ENCODE peak calls at places on chromosomes 12 and 14, in nine cellular contexts. N is CD8-positive, alpha-beta T cell; Q is thyroid gland; F is NCI-H1105; S is sciatic nerve; R is kidney glomerular epithelial cell; V is stromal cell of bone marrow; P is frontal cortex; U is caudate nucleus. I is an unnamed sample.

GRCh38 chr12:29155079-29155478 is 6.0 kb downstream of the FAR2 start:
- DNase-seq in N (no peak), Q (no peak), F (no peak), S (no peak), R (no peak), V (no peak), P (no peak), U (no peak), I (no peak)

GRCh38 chr14:75454963-75455546 is 27.2 kb downstream of the JDP2 start:
- DNase-seq in N (no peak), Q (peak), F (no peak), S (peak), R (peak), V (peak), P (no peak), U (no peak), I (peak)

GRCh38 chr12:120229071-120229582 is 28.2 kb upstream of the RPLP0 start:
- DNase-seq in N (no peak), Q (peak), F (no peak), S (no peak), R (peak), V (no peak), P (no peak), U (no peak), I (no peak)

GRCh38 chr14:94173885-94174621 is at the start of gene PPP4R4:
- DNase-seq in N (peak), Q (peak), F (peak), S (peak), R (peak), V (peak), P (peak), U (peak), I (peak)

GRCh38 chr12:103986823-103987222 is 21.2 kb downstream of the TDG start:
- DNase-seq in N (no peak), Q (no peak), F (no peak), S (no peak), R (peak), V (peak), P (no peak), U (no peak), I (no peak)

GRCh38 chr12:108131657-108132126 is 2.6 kb downstream of the WSCD2 start:
- DNase-seq in N (no peak), Q (peak), F (no peak), S (no peak), R (no peak), V (no peak), P (no peak), U (no peak), I (no peak)

GRCh38 chr12:107593713-107594381 is 91.8 kb upstream of the PWP1 start:
- DNase-seq in N (no peak), Q (no peak), F (no peak), S (no peak), R (no peak), V (no peak), P (no peak), U (no peak), I (no peak)

GRCh38 chr12:110281549-110282342 is 699 bp downstream of the ATP2A2 start:
- DNase-seq in N (peak), Q (peak), F (peak), S (peak), R (no peak), V (no peak), P (peak), U (no peak), I (no peak)

GRCh38 chr14:39233680-39234326 is at the start of gene MIA2:
- DNase-seq in N (no peak), Q (no peak), F (no peak), S (no peak), R (peak), V (no peak), P (no peak), U (no peak), I (no peak)